ENCODE peak calls at places on chromosomes 12 and 14, in nine cellular contexts. B, J, W, D, Z, P, V, I and X are unnamed samples.
A peak's percentile ranks its signal among the peaks of the same experiment; 100 is the strongest.

GRCh38 chr14:65241125-65241752 is 138.9 kb upstream of the MAX start:
- DNase-seq in D (no peak), P (no peak), J (no peak), B (no peak), V (no peak), I (no peak), Z (no peak), W (no peak), X (no peak)

GRCh38 chr12:92502417-92503028 is 200.3 kb upstream of the PLEKHG7 start:
- DNase-seq in I (peak; percentile 35), J (no peak), B (no peak), W (no peak), V (no peak), Z (no peak), D (peak; percentile 11), P (no peak), X (no peak)

GRCh38 chr12:105706321-105706972 is 376.0 kb downstream of the C12orf75 start:
- DNase-seq in J (no peak), V (peak; percentile 64), P (no peak), D (peak; percentile 4), B (peak; percentile 13), W (no peak), Z (peak; percentile 43), I (no peak), X (peak; percentile 19)

GRCh38 chr14:35534130-35534883 is at the start of gene INSM2:
- DNase-seq in I (peak; percentile 62), D (peak; percentile 1), P (no peak), W (no peak), V (no peak), Z (no peak), B (no peak), J (peak; percentile 9), X (peak; percentile 16)

GRCh38 chr12:113933201-113933786 is 32.8 kb downstream of the RBM19 start:
- DNase-seq in V (no peak), D (peak; percentile 62), I (no peak), P (peak; percentile 29), B (peak; percentile 83), W (no peak), Z (peak; percentile 64), J (peak; percentile 22), X (no peak)

GRCh38 chr12:120397827-120398563 is 29.0 kb upstream of the MSI1 start:
- DNase-seq in Z (no peak), I (no peak), D (no peak), B (no peak), J (no peak), W (no peak), V (no peak), P (no peak), X (no peak)

GRCh38 chr12:97951239-97951638 is 488.6 kb downstream of the RMST start:
- DNase-seq in Z (no peak), I (no peak), D (no peak), B (no peak), W (no peak), J (no peak), P (no peak), V (no peak), X (no peak)

GRCh38 chr12:80268924-80269749 is 169.8 kb downstream of the OTOGL start:
- DNase-seq in V (peak; percentile 88), J (no peak), I (peak; percentile 39), W (no peak), B (no peak), D (peak; percentile 75), P (no peak), Z (peak; percentile 75), X (no peak)

GRCh38 chr12:19915392-19916192 is 452.7 kb upstream of the PDE3A start:
- DNase-seq in P (peak; percentile 14), J (peak; percentile 15), W (no peak), I (peak; percentile 60), V (no peak), Z (peak; percentile 44), B (no peak), D (peak; percentile 72), X (peak; percentile 26)

GRCh38 chr12:101925935-101926334 is 48.6 kb downstream of the DRAM1 start:
- DNase-seq in V (peak; percentile 15), J (no peak), B (no peak), Z (no peak), P (no peak), I (no peak), W (no peak), D (no peak), X (no peak)

GRCh38 chr14:100088226-100088625 is 23.0 kb downstream of the EVL start:
- DNase-seq in I (no peak), J (no peak), V (no peak), W (no peak), P (no peak), Z (no peak), D (no peak), B (no peak), X (no peak)

GRCh38 chr12:58452546-58452945 is 467.8 kb downstream of the LRIG3 start:
- DNase-seq in I (no peak), B (no peak), P (no peak), V (peak; percentile 49), D (peak; percentile 24), Z (peak; percentile 76), W (no peak), J (no peak), X (no peak)

GRCh38 chr14:70907996-70908917 is 998 bp downstream of the PCNX1 start:
- DNase-seq in V (peak; percentile 65), W (peak; percentile 55), I (peak; percentile 39), Z (peak; percentile 55), P (no peak), J (peak; percentile 57), D (peak; percentile 81), B (peak; percentile 80), X (peak; percentile 62)

GRCh38 chr12:97169922-97170321 is 262.9 kb downstream of the NEDD1 start:
- DNase-seq in D (no peak), I (no peak), V (no peak), J (no peak), Z (no peak), W (no peak), B (no peak), P (no peak), X (no peak)

GRCh38 chr14:99035712-99036593 is 236.0 kb downstream of the BCL11B start:
- DNase-seq in I (peak; percentile 79), J (peak; percentile 38), B (peak; percentile 72), V (peak; percentile 88), Z (peak; percentile 99), D (peak; percentile 75), P (peak; percentile 95), W (peak; percentile 84), X (peak; percentile 80)

GRCh38 chr14:99039316-99040041 is 232.5 kb downstream of the BCL11B start:
- DNase-seq in P (no peak), V (no peak), B (no peak), I (no peak), D (no peak), Z (no peak), J (no peak), W (no peak), X (no peak)

GRCh38 chr14:99038401-99038800 is 233.6 kb downstream of the BCL11B start:
- DNase-seq in B (no peak), V (peak; percentile 43), W (no peak), J (no peak), D (no peak), Z (peak; percentile 55), I (peak; percentile 18), P (no peak), X (no peak)

GRCh38 chr14:99036594-99037293 is 235.3 kb downstream of the BCL11B start:
- DNase-seq in I (no peak), D (no peak), V (no peak), B (no peak), Z (no peak), W (no peak), J (no peak), P (no peak), X (no peak)

DNA sequence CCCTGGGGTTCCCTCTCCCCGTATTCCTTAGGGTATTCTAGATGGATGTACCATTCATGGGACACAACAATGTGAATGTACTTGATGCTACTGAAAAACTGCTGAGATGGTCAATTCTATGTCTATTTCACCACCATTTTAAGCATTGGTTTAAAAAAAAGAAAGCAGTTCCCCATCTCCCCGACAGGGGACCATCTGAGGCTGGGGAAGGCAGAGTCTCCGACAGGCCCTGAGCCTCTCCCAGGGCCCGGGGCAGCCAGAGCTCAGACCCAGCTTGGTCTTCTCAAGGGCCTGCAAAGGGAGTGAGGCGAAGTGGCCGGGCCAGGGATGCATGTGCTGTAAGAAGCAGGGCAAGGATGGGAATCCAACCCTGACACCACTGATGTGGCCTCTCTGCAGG is 234.2 kb downstream of the BCL11B start:
- DNase-seq in J (no peak), V (no peak), B (no peak), I (no peak), Z (no peak), W (no peak), P (no peak), D (no peak), X (no peak)
- TF ChIP-seq CTCF in J (no peak), V (peak; percentile 61), B (no peak), I (no peak), Z (peak; percentile 20), W (no peak), P (no peak), D (no peak), X (no peak)

GRCh38 chr12:7060353-7060954 is at the start of gene C1S:
- DNase-seq in I (peak; percentile 95), W (peak; percentile 74), B (peak; percentile 87), D (peak; percentile 100), J (peak; percentile 56), V (peak; percentile 94), P (peak; percentile 98), Z (peak; percentile 99), X (peak; percentile 60)
- TF ChIP-seq CTCF in I (peak; percentile 96), W (peak; percentile 51), B (peak; percentile 99), D (peak; percentile 90), J (no peak), V (peak; percentile 83), P (peak; percentile 93), Z (peak; percentile 96), X (peak; percentile 59)

GRCh38 chr14:104216457-104216856 is 78.1 kb downstream of the KIF26A start:
- DNase-seq in Z (no peak), V (no peak), D (no peak), I (no peak), W (no peak), B (no peak), P (no peak), J (no peak), X (no peak)
- TF ChIP-seq CTCF in Z (no peak), V (no peak), D (no peak), I (no peak), W (no peak), B (no peak), P (no peak), J (no peak), X (no peak)

DNA sequence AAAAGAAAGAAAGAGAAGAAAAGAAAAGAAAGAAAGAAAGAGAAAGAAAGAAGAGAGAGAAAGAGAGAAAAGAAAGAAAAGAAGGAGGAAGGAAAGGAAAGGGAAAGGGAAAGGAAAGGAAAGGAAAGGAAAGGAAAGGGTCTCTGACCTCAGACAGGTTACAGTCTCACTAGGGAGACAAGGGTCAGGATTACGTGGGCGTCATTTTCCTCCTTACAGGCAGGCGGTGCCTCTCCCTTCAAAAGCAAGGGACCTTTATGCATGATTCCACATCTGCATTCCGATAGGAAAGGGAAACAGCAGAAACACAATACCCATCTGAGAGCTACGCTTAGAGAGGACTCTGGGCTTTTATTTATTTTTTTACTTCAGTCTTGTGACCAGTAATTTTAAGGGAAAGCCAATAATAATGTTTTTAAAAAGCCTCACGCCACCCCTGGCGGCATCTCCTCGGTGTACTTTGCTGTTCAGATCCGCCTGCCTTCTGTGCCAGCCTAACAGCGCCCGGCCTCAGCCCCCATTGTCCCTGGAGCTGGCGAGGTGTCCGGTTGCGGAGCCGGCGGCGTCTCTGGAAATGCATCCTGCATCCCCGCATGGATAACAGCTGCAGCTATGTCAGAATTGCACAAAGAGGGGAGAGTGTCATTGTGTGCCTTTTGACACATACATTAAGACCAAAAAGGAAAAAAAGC is 882 bp upstream of the HIP1R start:
- DNase-seq in B (peak; percentile 36), W (peak; percentile 37), I (peak; percentile 79), V (peak; percentile 51), P (no peak), J (peak; percentile 80), D (peak; percentile 67), Z (peak; percentile 36), X (no peak)
- TF ChIP-seq CTCF in B (peak; percentile 12), W (no peak), I (peak; percentile 23), V (peak; percentile 35), P (no peak), J (no peak), D (peak; percentile 38), Z (peak; percentile 12), X (no peak)